ENCODE peak calls at places on chromosomes 1 and 21, in six cellular contexts. R, S, V, E, U and Q are unnamed samples.

GRCh38 chr1:7383671-7384070 is 387.4 kb upstream of the VAMP3 start:
- DNase-seq in R (no peak), V (no peak), E (no peak), S (no peak), U (no peak), Q (no peak)

GRCh38 chr1:56297948-56298347 is 281.4 kb downstream of the PLPP3 start:
- DNase-seq in R (no peak), U (no peak), E (no peak), V (no peak), S (no peak), Q (no peak)

GRCh38 chr1:22763479-22764200 is 53.0 kb downstream of the EPHB2 start:
- DNase-seq in V (no peak), E (no peak), R (no peak), S (no peak), U (no peak), Q (no peak)

GRCh38 chr1:241716915-241717651 is 65.0 kb downstream of the WDR64 start:
- DNase-seq in U (no peak), E (peak), V (no peak), S (no peak), R (no peak), Q (no peak)

GRCh38 chr1:233704882-233705723 is 91.2 kb downstream of the KCNK1 start:
- DNase-seq in E (no peak), R (no peak), V (no peak), S (no peak), U (no peak), Q (no peak)

GRCh38 chr1:8281843-8282509 is 35.9 kb upstream of the SLC45A1 start:
- DNase-seq in E (no peak), U (no peak), R (peak), S (no peak), V (no peak), Q (no peak)

GRCh38 chr1:50774759-50775351 is 185.2 kb downstream of the FAF1 start:
- DNase-seq in E (no peak), S (no peak), U (no peak), V (peak), R (no peak), Q (no peak)

GRCh38 chr1:22317231-22317919 is 134.3 kb upstream of the ZBTB40 start:
- DNase-seq in R (no peak), U (no peak), S (peak), V (peak), E (no peak), Q (no peak)

GRCh38 chr1:118961156-118961555 is 27.0 kb downstream of the TBX15 start:
- DNase-seq in S (no peak), U (no peak), E (no peak), V (no peak), R (no peak), Q (no peak)

GRCh38 chr1:169106921-169107672 is 607 bp downstream of the ATP1B1 start:
- DNase-seq in S (peak), R (no peak), E (no peak), V (no peak), U (no peak), Q (no peak)

GRCh38 chr1:13549021-13549420 is 34.6 kb upstream of the PDPN start:
- DNase-seq in V (no peak), S (no peak), U (no peak), E (no peak), R (no peak), Q (no peak)

GRCh38 chr1:26012862-26013261 is 8.7 kb upstream of the EXTL1 start:
- DNase-seq in E (no peak), R (no peak), V (no peak), S (no peak), U (no peak), Q (no peak)

GRCh38 chr1:231357831-231358354 is 19.8 kb downstream of the SPRTN start:
- DNase-seq in S (no peak), R (peak), E (no peak), V (peak), U (peak), Q (no peak)

GRCh38 chr1:186617860-186618780 is 62.1 kb downstream of the PTGS2 start:
- DNase-seq in U (no peak), R (peak), V (peak), S (no peak), E (no peak), Q (no peak)

GRCh38 chr1:4395158-4395557 is 259.3 kb upstream of the AJAP1 start:
- DNase-seq in S (no peak), E (no peak), U (no peak), R (no peak), V (no peak), Q (no peak)

GRCh38 chr1:2555634-2556276 is 416 bp upstream of the TNFRSF14 start:
- DNase-seq in V (peak), S (no peak), E (no peak), U (no peak), R (peak), Q (peak)

GRCh38 chr1:89276690-89277089 is 4.0 kb upstream of the GBP5 start:
- DNase-seq in V (no peak), E (no peak), U (no peak), R (no peak), S (no peak), Q (no peak)

GRCh38 chr1:73593379-73593778 is 604.6 kb downstream of the LRRIQ3 start:
- DNase-seq in E (no peak), V (peak), R (no peak), U (no peak), S (no peak), Q (no peak)

GRCh38 chr1:32390904-32391480 is 3.2 kb downstream of the BSDC1 start:
- DNase-seq in E (no peak), S (no peak), V (no peak), U (no peak), R (no peak), Q (no peak)

GRCh38 chr1:156151093-156151688 is 2.2 kb upstream of the SEMA4A start:
- DNase-seq in U (no peak), R (no peak), E (no peak), V (no peak), S (no peak), Q (peak)

GRCh38 chr21:34989337-34990151 is 59.6 kb downstream of the RUNX1 start:
- DNase-seq in R (no peak), U (no peak), S (no peak), E (no peak), V (no peak), Q (no peak)

GRCh38 chr1:53551428-53551995 is 92.3 kb downstream of the DMRTB1 start:
- DNase-seq in U (no peak), V (no peak), E (no peak), R (peak), S (no peak), Q (peak)

GRCh38 chr21:32733356-32733755 is 5.5 kb upstream of the SYNJ1 start:
- DNase-seq in R (no peak), V (no peak), S (no peak), U (no peak), E (no peak), Q (no peak)

GRCh38 chr1:119828266-119828665 is 17.0 kb upstream of the REG4 start:
- DNase-seq in U (no peak), S (no peak), E (no peak), R (no peak), V (no peak), Q (no peak)

GRCh38 chr1:104624538-104624937 is 874.8 kb downstream of the AMY1C start:
- DNase-seq in R (no peak), E (no peak), S (no peak), U (no peak), V (no peak), Q (no peak)

GRCh38 chr1:53629101-53629691 is 109.8 kb downstream of the GLIS1 start:
- DNase-seq in R (peak), V (no peak), E (no peak), U (no peak), S (peak), Q (no peak)

GRCh38 chr1:201655243-201655642 is 116.3 kb downstream of the NAV1 start:
- DNase-seq in V (no peak), E (no peak), R (no peak), S (no peak), U (no peak), Q (no peak)

GRCh38 chr1:22527122-22527521 is 36.2 kb upstream of the EPHA8 start:
- DNase-seq in E (no peak), V (no peak), R (no peak), U (no peak), S (no peak), Q (no peak)

GRCh38 chr1:208030320-208031091 is 119.6 kb upstream of the CD34 start:
- DNase-seq in U (no peak), E (no peak), R (no peak), V (no peak), S (no peak), Q (no peak)

GRCh38 chr1:241186716-241187115 is 170.3 kb downstream of the RGS7 start:
- DNase-seq in U (no peak), R (no peak), S (no peak), V (no peak), E (no peak), Q (no peak)

GRCh38 chr1:15231714-15232201 is 15.3 kb upstream of the FHAD1 start:
- DNase-seq in V (no peak), U (no peak), E (no peak), S (no peak), R (no peak), Q (no peak)

GRCh38 chr1:178502330-178502714 is 5.6 kb upstream of the CLEC20A start:
- DNase-seq in U (no peak), S (no peak), R (no peak), E (no peak), V (no peak), Q (no peak)

GRCh38 chr1:19356266-19356665 is 44.1 kb downstream of the SLC66A1 start:
- DNase-seq in S (no peak), R (no peak), U (no peak), V (no peak), E (no peak), Q (no peak)

GRCh38 chr1:84280908-84281307 is 20.6 kb upstream of the SAMD13 start:
- DNase-seq in V (no peak), S (no peak), E (no peak), U (no peak), R (no peak), Q (no peak)

GRCh38 chr1:166165661-166166399 is 971 bp downstream of the FAM78B start:
- DNase-seq in R (peak), V (peak), U (no peak), S (no peak), E (no peak), Q (peak)

GRCh38 chr1:56477164-56478111 is 101.9 kb downstream of the PLPP3 start:
- DNase-seq in S (peak), V (peak), U (no peak), E (no peak), R (peak), Q (no peak)

GRCh38 chr1:234718509-234719453 is 108.8 kb upstream of the IRF2BP2 start:
- DNase-seq in U (no peak), E (no peak), S (no peak), V (no peak), R (no peak), Q (no peak)

GRCh38 chr1:184075040-184076029 is 23.8 kb downstream of the TSEN15 start:
- DNase-seq in V (peak), E (no peak), U (peak), R (no peak), S (no peak), Q (no peak)

GRCh38 chr1:235883261-235883927 is 16.7 kb upstream of the LYST start:
- DNase-seq in S (no peak), V (peak), R (peak), E (no peak), U (no peak), Q (no peak)